ENCODE peak calls at places on chromosomes 11 and 22, in seven cellular contexts. D is stimulated activated CD4-positive, alpha-beta T cell treated with anti-CD3 and anti-CD28 coated beads, Interleukin-15, amount 100 ng/mL, for 48 hours; Y is CD8-positive, alpha-beta memory T cell; I is Kasumi-1; O is uterus; S is mammary epithelial cell; N is Caco-2. G is an unnamed sample.

GRCh38 chr22:24200616-24201212 is 19.4 kb downstream of the SUSD2 start:
- DNase-seq in O (no peak), D (no peak), Y (no peak), S (peak; percentile 74), I (no peak), N (peak; percentile 74), G (peak; percentile 75)

GRCh38 chr22:28029201-28029948 is 110.3 kb upstream of the PITPNB start:
- DNase-seq in O (no peak), I (peak; percentile 24), S (no peak), D (no peak), Y (no peak), N (no peak), G (no peak)

GRCh38 chr11:103534959-103535358 is 425.7 kb downstream of the DYNC2H1 start:
- DNase-seq in D (no peak), I (no peak), N (no peak), Y (no peak), O (no peak), S (no peak), G (no peak)

GRCh38 chr11:11987503-11988022 is 20.9 kb downstream of the DKK3 start:
- DNase-seq in Y (no peak), D (no peak), S (no peak), I (peak; percentile 9), O (no peak), N (no peak), G (peak; percentile 11)

GRCh38 chr11:85114786-85115185 is 512.4 kb downstream of the DLG2 start:
- DNase-seq in S (peak; percentile 56), D (no peak), O (no peak), I (no peak), Y (no peak), N (no peak), G (peak; percentile 10)

GRCh38 chr11:133893381-133893780 is 48.1 kb upstream of the SPATA19 start:
- DNase-seq in Y (no peak), O (no peak), D (no peak), N (peak; percentile 31), S (no peak), I (no peak), G (no peak)

GRCh38 chr11:81644239-81644840 is 1089.3 kb downstream of the FAM181B start:
- DNase-seq in S (peak; percentile 51), I (peak; percentile 90), D (no peak), N (peak; percentile 61), Y (peak; percentile 31), O (no peak), G (peak; percentile 53)

GRCh38 chr11:65392186-65392829 is 5.9 kb downstream of the FRMD8 start:
- DNase-seq in D (no peak), O (no peak), Y (no peak), N (no peak), I (no peak), S (no peak), G (no peak)

GRCh38 chr11:15074206-15075161 is 1.1 kb downstream of the CALCB start:
- DNase-seq in I (peak; percentile 82), N (peak; percentile 83), S (peak; percentile 68), Y (peak; percentile 75), O (peak; percentile 39), D (peak; percentile 81), G (peak; percentile 79)

GRCh38 chr11:32713496-32713895 is 81.0 kb downstream of the CCDC73 start:
- DNase-seq in O (no peak), Y (no peak), N (no peak), I (peak; percentile 43), D (no peak), S (no peak), G (peak; percentile 4)

GRCh38 chr11:29452131-29452530 is 564.7 kb downstream of the KCNA4 start:
- DNase-seq in Y (no peak), D (no peak), S (peak; percentile 59), O (no peak), I (no peak), N (no peak), G (peak; percentile 79)

GRCh38 chr11:76773921-76774361 is 9.2 kb upstream of the TSKU start:
- DNase-seq in Y (no peak), N (no peak), I (no peak), S (peak; percentile 61), O (peak; percentile 79), D (no peak), G (peak; percentile 79)

GRCh38 chr11:130523609-130524008 is 75.2 kb downstream of the ADAMTS15 start:
- DNase-seq in I (no peak), S (no peak), N (no peak), Y (no peak), O (no peak), D (no peak), G (peak; percentile 39)

GRCh38 chr11:63985812-63986155 is 454 bp upstream of the OTUB1 start:
- DNase-seq in D (peak; percentile 53), N (no peak), S (no peak), Y (peak; percentile 76), O (no peak), I (peak; percentile 54), G (no peak)

G was measured in epithelial cell of esophagus.